ENCODE peak calls at places on chromosomes 6 and 20, in eight cellular contexts. A is M059J, T is thoracic aorta, P is transverse colon, S is activated T-helper 1 cell treated with Interleukin-2 at 50 U/mL for 16 hours, U is KBM-7, E is MV-4-11, J is lung. G is an unnamed sample.

GRCh38 chr20:50335105-50335504 is 144.5 kb downstream of the CEBPB start:
- DNase-seq in A (peak), T (no peak), P (no peak), S (no peak), U (peak), E (peak), J (no peak), G (peak)

GRCh38 chr20:41701596-41702350 is 83.6 kb upstream of the CHD6 start:
- DNase-seq in A (no peak), T (no peak), P (no peak), S (no peak), U (no peak), E (no peak), J (no peak), G (no peak)

GRCh38 chr6:133241088-133241900 is at the start of gene EYA4:
- DNase-seq in A (peak), T (no peak), P (no peak), S (no peak), U (no peak), E (no peak), J (no peak), G (no peak)

GRCh38 chr6:108497883-108498282 is 62.8 kb upstream of the FOXO3 start:
- DNase-seq in A (peak), T (no peak), P (peak), S (no peak), U (peak), E (peak), J (no peak), G (peak)

GRCh38 chr20:32743237-32744112 is at the start of gene COMMD7:
- DNase-seq in A (peak), T (no peak), P (peak), S (peak), U (peak), E (peak), J (peak), G (peak)

GRCh38 chr20:49228676-49229075 is 9.5 kb downstream of the DDX27 start:
- DNase-seq in A (no peak), T (no peak), P (no peak), S (no peak), U (no peak), E (no peak), J (no peak), G (peak)

GRCh38 chr20:37937686-37938085 is 34.8 kb downstream of the VSTM2L start:
- DNase-seq in A (no peak), T (no peak), P (no peak), S (no peak), U (no peak), E (no peak), J (no peak), G (no peak)

GRCh38 chr6:119501798-119502483 is 152.4 kb upstream of the MAN1A1 start:
- DNase-seq in A (no peak), T (no peak), P (no peak), S (no peak), U (no peak), E (peak), J (no peak), G (no peak)

GRCh38 chr20:6395695-6396094 is 272.9 kb upstream of the FERMT1 start:
- DNase-seq in A (peak), T (no peak), P (no peak), S (no peak), U (no peak), E (peak), J (no peak), G (peak)

GRCh38 chr6:134828641-134829040 is 121.3 kb downstream of the ALDH8A1 start:
- DNase-seq in A (no peak), T (no peak), P (no peak), S (no peak), U (no peak), E (no peak), J (no peak), G (no peak)

GRCh38 chr6:1672379-1672778 is 62.7 kb downstream of the FOXC1 start:
- DNase-seq in A (no peak), T (no peak), P (no peak), S (no peak), U (no peak), E (no peak), J (no peak), G (no peak)

GRCh38 chr6:49806145-49806544 is 19.1 kb upstream of the PGK2 start:
- DNase-seq in A (no peak), T (no peak), P (no peak), S (no peak), U (no peak), E (no peak), J (no peak), G (no peak)

GRCh38 chr20:47273591-47274235 is 82.8 kb downstream of the ZMYND8 start:
- DNase-seq in A (peak), T (no peak), P (no peak), S (no peak), U (no peak), E (no peak), J (no peak), G (no peak)

G was measured in SHP77 treated with DMSO at 0.1 percent for 48 hours.